ENCODE peak calls at places on chromosomes 6 and 20, in five cellular contexts. One of them, this sample, is unnamed.

GRCh38 chr6:33419580-33420492 is at the start of gene SYNGAP1:
- DNase-seq in nephron progenitor cell: peak; percentile 72
- DNase-seq in endodermal cell: peak; percentile 84
- DNase-seq in H54: no peak
- DNase-seq in NCI-H2227 treated with DMSO at 0.1 percent for 48 hours: peak; percentile 53
- DNase-seq in this sample: peak; percentile 73

GRCh38 chr6:112008482-112008881 is 45.4 kb upstream of the CCN6 start:
- DNase-seq in nephron progenitor cell: no peak
- DNase-seq in endodermal cell: no peak
- DNase-seq in H54: no peak
- DNase-seq in NCI-H2227 treated with DMSO at 0.1 percent for 48 hours: no peak
- DNase-seq in this sample: no peak

GRCh38 chr20:21027569-21027968 is 78.6 kb downstream of the LINC00237 start:
- DNase-seq in nephron progenitor cell: peak; percentile 11
- DNase-seq in endodermal cell: peak; percentile 92
- DNase-seq in H54: peak; percentile 54
- DNase-seq in NCI-H2227 treated with DMSO at 0.1 percent for 48 hours: no peak
- DNase-seq in this sample: no peak

GRCh38 chr20:51237278-51237677 is 214.4 kb upstream of the KCNG1 start:
- DNase-seq in nephron progenitor cell: no peak
- DNase-seq in endodermal cell: no peak
- DNase-seq in H54: no peak
- DNase-seq in NCI-H2227 treated with DMSO at 0.1 percent for 48 hours: no peak
- DNase-seq in this sample: no peak

GRCh38 chr6:5036309-5036708 is 32.5 kb upstream of the RPP40 start:
- DNase-seq in nephron progenitor cell: peak; percentile 57
- DNase-seq in endodermal cell: peak; percentile 94
- DNase-seq in H54: peak; percentile 74
- DNase-seq in NCI-H2227 treated with DMSO at 0.1 percent for 48 hours: peak; percentile 61
- DNase-seq in this sample: peak; percentile 87

GRCh38 chr20:16747291-16747811 is 807 bp upstream of the OTOR start:
- DNase-seq in nephron progenitor cell: no peak
- DNase-seq in endodermal cell: no peak
- DNase-seq in H54: no peak
- DNase-seq in NCI-H2227 treated with DMSO at 0.1 percent for 48 hours: no peak
- DNase-seq in this sample: no peak

GRCh38 chr6:3315068-3315467 is 56.3 kb downstream of the PSMG4 start:
- DNase-seq in nephron progenitor cell: no peak
- DNase-seq in endodermal cell: peak; percentile 22
- DNase-seq in H54: no peak
- DNase-seq in NCI-H2227 treated with DMSO at 0.1 percent for 48 hours: no peak
- DNase-seq in this sample: no peak

GRCh38 chr20:32534661-32535240 is 50.4 kb downstream of the NOL4L start:
- DNase-seq in nephron progenitor cell: no peak
- DNase-seq in endodermal cell: peak; percentile 74
- DNase-seq in H54: no peak
- DNase-seq in NCI-H2227 treated with DMSO at 0.1 percent for 48 hours: no peak
- DNase-seq in this sample: no peak

GRCh38 chr6:111718990-111719389 is 113.3 kb upstream of the TRAF3IP2 start:
- DNase-seq in nephron progenitor cell: no peak
- DNase-seq in endodermal cell: no peak
- DNase-seq in H54: no peak
- DNase-seq in NCI-H2227 treated with DMSO at 0.1 percent for 48 hours: no peak
- DNase-seq in this sample: no peak

GRCh38 chr20:46963758-46964181 is 69.1 kb downstream of the EYA2 start:
- DNase-seq in nephron progenitor cell: no peak
- DNase-seq in endodermal cell: no peak
- DNase-seq in H54: no peak
- DNase-seq in NCI-H2227 treated with DMSO at 0.1 percent for 48 hours: no peak
- DNase-seq in this sample: no peak

GRCh38 chr6:31967926-31968320 is 4.0 kb downstream of the DXO start:
- DNase-seq in nephron progenitor cell: no peak
- DNase-seq in endodermal cell: no peak
- DNase-seq in H54: no peak
- DNase-seq in NCI-H2227 treated with DMSO at 0.1 percent for 48 hours: no peak
- DNase-seq in this sample: no peak

GRCh38 chr20:57900226-57900905 is 190.6 kb upstream of the PMEPA1 start:
- DNase-seq in nephron progenitor cell: no peak
- DNase-seq in endodermal cell: no peak
- DNase-seq in H54: no peak
- DNase-seq in NCI-H2227 treated with DMSO at 0.1 percent for 48 hours: no peak
- DNase-seq in this sample: no peak

GRCh38 chr6:135088232-135088760 is 33.7 kb upstream of the HBS1L start:
- DNase-seq in nephron progenitor cell: no peak
- DNase-seq in endodermal cell: no peak
- DNase-seq in H54: no peak
- DNase-seq in NCI-H2227 treated with DMSO at 0.1 percent for 48 hours: no peak
- DNase-seq in this sample: no peak

GRCh38 chr20:36792422-36792821 is 18.9 kb upstream of the DSN1 start:
- DNase-seq in nephron progenitor cell: peak; percentile 44
- DNase-seq in endodermal cell: peak; percentile 91
- DNase-seq in H54: peak; percentile 78
- DNase-seq in NCI-H2227 treated with DMSO at 0.1 percent for 48 hours: peak; percentile 42
- DNase-seq in this sample: peak; percentile 62

GRCh38 chr20:36856691-36857635 is 19.0 kb upstream of the TLDC2 start:
- DNase-seq in nephron progenitor cell: no peak
- DNase-seq in endodermal cell: peak; percentile 33
- DNase-seq in H54: no peak
- DNase-seq in NCI-H2227 treated with DMSO at 0.1 percent for 48 hours: no peak
- DNase-seq in this sample: no peak

GRCh38 chr6:106746660-106747059 is 117.3 kb downstream of the QRSL1 start:
- DNase-seq in nephron progenitor cell: no peak
- DNase-seq in endodermal cell: no peak
- DNase-seq in H54: peak; percentile 14
- DNase-seq in NCI-H2227 treated with DMSO at 0.1 percent for 48 hours: no peak
- DNase-seq in this sample: no peak

GRCh38 chr6:159047896-159048685 is 3.3 kb upstream of the TAGAP start:
- DNase-seq in nephron progenitor cell: no peak
- DNase-seq in endodermal cell: no peak
- DNase-seq in H54: no peak
- DNase-seq in NCI-H2227 treated with DMSO at 0.1 percent for 48 hours: no peak
- DNase-seq in this sample: no peak

GRCh38 chr6:66189915-66190314 is 482.9 kb upstream of the EYS start:
- DNase-seq in nephron progenitor cell: no peak
- DNase-seq in endodermal cell: no peak
- DNase-seq in H54: no peak
- DNase-seq in NCI-H2227 treated with DMSO at 0.1 percent for 48 hours: no peak
- DNase-seq in this sample: no peak

GRCh38 chr6:36788768-36789167 is 50.5 kb downstream of the CPNE5 start:
- DNase-seq in nephron progenitor cell: no peak
- DNase-seq in endodermal cell: no peak
- DNase-seq in H54: no peak
- DNase-seq in NCI-H2227 treated with DMSO at 0.1 percent for 48 hours: peak; percentile 30
- DNase-seq in this sample: no peak

GRCh38 chr6:84118191-84118590 is 84.6 kb downstream of the MRAP2 start:
- DNase-seq in nephron progenitor cell: no peak
- DNase-seq in endodermal cell: no peak
- DNase-seq in H54: no peak
- DNase-seq in NCI-H2227 treated with DMSO at 0.1 percent for 48 hours: no peak
- DNase-seq in this sample: no peak

GRCh38 chr6:14542670-14543366 is 425.2 kb downstream of the CD83 start:
- DNase-seq in nephron progenitor cell: no peak
- DNase-seq in endodermal cell: no peak
- DNase-seq in H54: peak; percentile 44
- DNase-seq in NCI-H2227 treated with DMSO at 0.1 percent for 48 hours: no peak
- DNase-seq in this sample: no peak

GRCh38 chr6:142045380-142046270 is 87.1 kb upstream of the GJE1 start:
- DNase-seq in nephron progenitor cell: no peak
- DNase-seq in endodermal cell: no peak
- DNase-seq in H54: no peak
- DNase-seq in NCI-H2227 treated with DMSO at 0.1 percent for 48 hours: no peak
- DNase-seq in this sample: peak; percentile 5

GRCh38 chr6:31978831-31979230 is 3.0 kb upstream of the C4A start:
- DNase-seq in nephron progenitor cell: no peak
- DNase-seq in endodermal cell: no peak
- DNase-seq in H54: no peak
- DNase-seq in NCI-H2227 treated with DMSO at 0.1 percent for 48 hours: no peak
- DNase-seq in this sample: no peak

GRCh38 chr20:50932881-50933280 is 1.6 kb upstream of the ADNP start:
- DNase-seq in nephron progenitor cell: no peak
- DNase-seq in endodermal cell: no peak
- DNase-seq in H54: no peak
- DNase-seq in NCI-H2227 treated with DMSO at 0.1 percent for 48 hours: no peak
- DNase-seq in this sample: no peak

GRCh38 chr6:80641591-80641990 is 535.1 kb downstream of the BCKDHB start:
- DNase-seq in nephron progenitor cell: no peak
- DNase-seq in endodermal cell: no peak
- DNase-seq in H54: no peak
- DNase-seq in NCI-H2227 treated with DMSO at 0.1 percent for 48 hours: no peak
- DNase-seq in this sample: no peak

GRCh38 chr20:11689262-11689661 is 228.4 kb upstream of the BTBD3 start:
- DNase-seq in nephron progenitor cell: no peak
- DNase-seq in endodermal cell: no peak
- DNase-seq in H54: no peak
- DNase-seq in NCI-H2227 treated with DMSO at 0.1 percent for 48 hours: no peak
- DNase-seq in this sample: no peak

GRCh38 chr6:142856857-142857608 is 87.9 kb downstream of the HIVEP2 start:
- DNase-seq in nephron progenitor cell: no peak
- DNase-seq in endodermal cell: no peak
- DNase-seq in H54: no peak
- DNase-seq in NCI-H2227 treated with DMSO at 0.1 percent for 48 hours: peak; percentile 51
- DNase-seq in this sample: no peak

GRCh38 chr6:19988555-19988954 is 151.4 kb downstream of the ID4 start:
- DNase-seq in nephron progenitor cell: peak; percentile 19
- DNase-seq in endodermal cell: no peak
- DNase-seq in H54: no peak
- DNase-seq in NCI-H2227 treated with DMSO at 0.1 percent for 48 hours: no peak
- DNase-seq in this sample: no peak

GRCh38 chr6:44931385-44931784 is 396.7 kb upstream of the RUNX2 start:
- DNase-seq in nephron progenitor cell: no peak
- DNase-seq in endodermal cell: no peak
- DNase-seq in H54: no peak
- DNase-seq in NCI-H2227 treated with DMSO at 0.1 percent for 48 hours: no peak
- DNase-seq in this sample: no peak

GRCh38 chr6:137798846-137799245 is 68.2 kb upstream of the TNFAIP3 start:
- DNase-seq in nephron progenitor cell: no peak
- DNase-seq in endodermal cell: no peak
- DNase-seq in H54: no peak
- DNase-seq in NCI-H2227 treated with DMSO at 0.1 percent for 48 hours: no peak
- DNase-seq in this sample: no peak

GRCh38 chr6:134176283-134176975 is 124.0 kb upstream of the SLC2A12 start:
- DNase-seq in nephron progenitor cell: peak; percentile 63
- DNase-seq in endodermal cell: peak; percentile 86
- DNase-seq in H54: no peak
- DNase-seq in NCI-H2227 treated with DMSO at 0.1 percent for 48 hours: no peak
- DNase-seq in this sample: no peak

This sample was measured in SK-N-DZ.